ENCODE peak calls at places on chromosomes 16 and 17, in four cellular contexts. N is HepG2, P is Panc1, Z is K562. F is an unnamed sample.

GRCh38 chr17:42365136-42365535 is 23.1 kb downstream of the STAT3 start:
- DNase-seq in P (no peak), Z (peak), N (no peak), F (no peak)

GRCh38 chr17:49520386-49521087 is 25.4 kb downstream of the NGFR start:
- DNase-seq in N (no peak), Z (no peak), P (no peak), F (no peak)

GRCh38 chr17:17141860-17142552 is 64.1 kb downstream of the PLD6 start:
- DNase-seq in P (no peak), N (no peak), Z (peak), F (no peak)

GRCh38 chr16:84156342-84156784 is 11.3 kb downstream of the DNAAF1 start:
- DNase-seq in P (no peak), Z (no peak), N (no peak), F (no peak)

GRCh38 chr16:52309761-52310416 is 237.1 kb downstream of the TOX3 start:
- DNase-seq in N (no peak), Z (no peak), P (no peak), F (no peak)

GRCh38 chr17:51739245-51739886 is 419.1 kb downstream of the CA10 start:
- DNase-seq in Z (no peak), N (no peak), P (no peak), F (no peak)

GRCh38 chr16:51577621-51578303 is 426.7 kb upstream of the SALL1 start:
- DNase-seq in N (no peak), Z (no peak), P (no peak), F (no peak)

GRCh38 chr16:75305364-75306101 is 54.1 kb upstream of the BCAR1 start:
- DNase-seq in P (peak), N (peak), Z (peak), F (peak)

GRCh38 chr17:49132317-49132698 is 261 bp upstream of the B4GALNT2 start:
- DNase-seq in N (no peak), Z (no peak), P (no peak), F (no peak)

GRCh38 chr16:17225551-17225950 is 245.2 kb downstream of the XYLT1 start:
- DNase-seq in P (no peak), Z (no peak), N (no peak), F (no peak)

GRCh38 chr17:76493505-76494167 is 7.6 kb downstream of the RHBDF2 start:
- DNase-seq in N (no peak), P (no peak), Z (no peak), F (no peak)

GRCh38 chr17:77297693-77298666 is 157.2 kb downstream of the SEC14L1 start:
- DNase-seq in N (no peak), Z (no peak), P (no peak), F (no peak)

GRCh38 chr17:73932216-73932749 is 271.2 kb upstream of the RPL38 start:
- DNase-seq in P (no peak), Z (no peak), N (no peak), F (no peak)

GRCh38 chr17:1467898-1468492 is 12.0 kb upstream of the CRK start:
- DNase-seq in P (no peak), N (peak), Z (no peak), F (no peak)

GRCh38 chr16:351804-352520 is 561 bp downstream of the AXIN1 start:
- DNase-seq in N (no peak), Z (no peak), P (no peak), F (no peak)

GRCh38 chr17:75051941-75052340 is 4.9 kb downstream of the KCTD2 start:
- DNase-seq in P (no peak), N (no peak), Z (no peak), F (no peak)

GRCh38 chr16:30793508-30794069 is 6.6 kb upstream of the ZNF629 start:
- DNase-seq in N (no peak), Z (no peak), P (no peak), F (no peak)

GRCh38 chr16:57444711-57445110 is 2.5 kb downstream of the CIAPIN1 start:
- DNase-seq in N (no peak), Z (no peak), P (no peak), F (no peak)

GRCh38 chr16:85715169-85716015 is 26.6 kb upstream of the GINS2 start:
- DNase-seq in N (no peak), Z (no peak), P (no peak), F (no peak)

GRCh38 chr17:22569459-22570143 is 877.3 kb downstream of the KCNJ18 start:
- DNase-seq in N (no peak), Z (no peak), P (no peak), F (no peak)

GRCh38 chr16:66717112-66717675 is 20.7 kb upstream of the CMTM4 start:
- DNase-seq in N (peak), Z (peak), P (no peak), F (no peak)

GRCh38 chr17:1413281-1413791 is 13.3 kb upstream of the YWHAE start:
- DNase-seq in P (peak), N (peak), Z (peak), F (no peak)

GRCh38 chr17:4497101-4497824 is 1.4 kb upstream of the SPNS2 start:
- DNase-seq in N (no peak), P (no peak), Z (no peak), F (no peak)

DNA sequence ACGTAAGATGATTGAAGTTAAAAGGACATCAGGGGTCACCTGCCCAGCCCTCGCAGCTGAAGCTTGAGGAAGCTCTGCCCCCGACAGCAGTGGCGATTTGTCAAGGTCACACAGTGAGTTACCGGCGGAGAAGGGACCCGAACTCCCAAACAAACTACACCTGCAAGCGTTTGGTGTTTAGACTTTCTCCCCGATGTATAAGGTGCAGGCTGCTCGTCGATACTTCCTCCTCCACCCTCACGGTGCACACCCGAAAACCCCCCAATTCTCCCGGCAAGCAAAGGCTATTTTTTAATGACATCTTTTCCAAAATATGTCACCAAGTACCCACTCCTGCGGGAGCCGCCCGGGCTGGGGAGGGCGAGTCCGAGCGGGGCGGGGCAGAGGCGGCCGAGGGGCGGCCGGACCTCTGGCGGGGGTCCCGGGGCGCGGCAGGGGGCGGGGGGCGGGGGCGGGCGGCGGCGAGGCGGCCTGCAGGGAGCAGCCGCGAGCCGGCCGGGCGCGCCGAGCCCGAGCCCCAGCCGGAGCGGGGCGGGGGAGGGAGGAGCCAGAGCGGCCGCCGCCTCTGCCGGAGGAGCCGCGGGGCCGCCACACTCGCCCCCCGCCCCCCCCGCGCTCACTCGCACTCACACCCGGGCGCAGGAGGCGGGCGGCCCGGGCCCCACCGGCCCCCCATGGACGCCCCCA is at the start of gene THRA:
- DNase-seq in N (no peak), Z (peak), P (no peak), F (no peak)
- TF ChIP-seq TCF7L2 in N (no peak), Z (no peak), P (no peak), F (no peak)

GRCh38 chr17:78998311-78999055 is 11.1 kb downstream of the CANT1 start:
- DNase-seq in Z (no peak), N (no peak), P (no peak), F (no peak)

GRCh38 chr17:78997881-78998280 is 11.7 kb downstream of the CANT1 start:
- DNase-seq in Z (no peak), P (no peak), N (no peak), F (no peak)

GRCh38 chr17:78996781-78997201 is 12.8 kb downstream of the CANT1 start:
- DNase-seq in Z (no peak), P (no peak), N (no peak), F (no peak)

GRCh38 chr17:78995761-78996451 is 13.7 kb downstream of the CANT1 start:
- DNase-seq in Z (no peak), N (no peak), P (no peak), F (no peak)

GRCh38 chr17:78997231-78997741 is 12.3 kb downstream of the CANT1 start:
- DNase-seq in Z (no peak), P (no peak), N (no peak), F (no peak)
- TF ChIP-seq TCF7L2 in Z (no peak), P (no peak), N (no peak), F (no peak)

DNA sequence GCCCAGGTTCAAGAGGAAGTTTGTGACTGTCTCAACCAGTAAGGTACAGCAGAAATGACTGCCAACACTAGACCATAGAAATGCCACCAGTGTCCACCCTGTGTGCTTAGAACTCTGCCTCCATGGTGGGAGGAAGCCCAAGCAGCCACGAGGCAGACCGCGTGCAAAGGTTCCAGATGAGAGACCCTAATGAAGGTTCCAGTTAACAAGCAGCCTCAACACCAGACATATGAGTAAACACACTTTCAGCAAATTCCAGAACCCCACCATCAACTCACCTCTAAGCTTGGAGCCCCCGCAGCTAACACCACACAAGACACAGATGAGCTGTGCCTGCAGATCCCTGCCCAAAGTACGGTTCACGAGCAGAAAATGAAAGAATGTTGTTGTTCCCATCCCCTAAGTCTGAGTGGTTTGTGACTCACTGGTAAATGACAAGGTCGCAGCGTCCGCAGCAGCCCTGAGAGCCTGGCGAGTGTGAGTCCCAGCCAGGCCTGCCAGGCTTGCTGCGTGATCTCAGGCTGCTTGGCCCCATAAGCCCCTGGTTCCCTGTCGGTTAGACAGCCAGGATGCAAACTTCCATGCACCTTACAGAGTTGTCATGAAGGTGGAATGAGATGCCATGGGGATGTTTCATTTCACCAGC is 193.7 kb downstream of the C16orf95 start:
- DNase-seq in N (no peak), P (no peak), Z (no peak), F (no peak)
- TF ChIP-seq TCF7L2 in N (no peak), P (no peak), Z (no peak), F (no peak)

DNA sequence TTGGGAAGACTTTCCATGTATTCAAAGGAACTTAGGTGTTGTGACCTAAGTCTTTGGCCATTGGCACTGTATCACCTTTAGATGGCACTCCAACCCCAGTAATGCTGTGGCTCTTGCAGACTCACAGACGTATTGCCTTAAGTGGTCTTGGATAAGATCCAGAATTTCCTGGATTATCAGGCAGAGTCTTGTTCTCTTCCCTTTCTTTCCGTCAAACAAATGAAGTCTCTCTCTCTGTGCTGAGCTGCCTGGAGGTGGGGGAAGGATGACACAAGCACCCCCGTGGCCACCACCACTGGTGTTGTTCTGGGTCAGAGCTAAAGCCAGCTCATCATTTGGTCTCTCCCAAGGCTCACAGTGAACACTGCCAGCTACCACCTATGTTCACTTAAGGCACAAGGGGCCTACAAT is 789.9 kb upstream of the KIF2B start:
- DNase-seq in N (peak), Z (no peak), P (no peak), F (peak)
- TF ChIP-seq TCF7L2 in N (no peak), Z (no peak), P (no peak), F (no peak)

DNA sequence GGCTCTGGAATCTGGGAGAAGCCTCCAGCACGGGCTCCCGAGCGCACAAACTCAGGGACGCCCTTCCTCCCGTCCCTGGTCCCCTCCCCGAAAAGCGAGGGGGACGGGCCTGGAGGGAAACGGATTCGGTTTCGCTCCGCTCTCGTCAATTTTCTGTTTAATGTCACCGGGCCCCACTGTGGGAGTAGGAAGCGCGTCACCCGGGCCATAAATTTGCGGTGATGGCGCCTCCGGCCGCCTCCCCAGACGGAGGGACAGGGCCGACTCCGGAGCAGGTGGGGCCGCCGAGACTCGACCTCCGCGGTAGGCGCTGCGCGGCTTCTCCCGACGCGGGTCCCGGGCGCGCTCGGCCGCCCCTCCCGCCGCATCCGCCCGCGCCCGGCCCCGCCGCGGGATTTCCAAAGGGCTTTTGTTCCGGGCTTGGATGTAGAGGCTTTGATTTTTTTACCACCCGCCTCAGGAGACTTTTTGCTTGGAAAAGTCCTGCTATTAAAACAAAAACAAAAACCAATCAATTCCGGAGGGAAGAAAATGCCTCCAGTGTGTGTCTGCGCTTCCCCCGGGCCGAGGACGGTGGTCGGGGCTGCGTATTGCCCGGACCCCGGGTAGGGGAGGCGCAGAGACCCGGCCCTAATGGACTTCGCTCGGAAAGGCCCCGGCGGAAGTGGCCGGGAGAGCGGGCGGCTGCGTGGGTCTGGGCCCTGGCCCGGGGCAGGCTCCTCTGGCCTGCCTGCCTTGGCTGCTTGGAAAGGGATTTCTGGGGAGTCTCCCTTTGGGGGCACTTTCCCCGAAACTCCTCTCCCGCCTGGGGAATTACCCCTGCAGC is 7.8 kb upstream of the BAHCC1 start:
- DNase-seq in P (no peak), N (no peak), Z (peak), F (no peak)
- TF ChIP-seq TCF7L2 in P (peak), N (no peak), Z (no peak), F (peak)

GRCh38 chr17:61202564-61202963 is 197.1 kb upstream of the TBX2 start:
- DNase-seq in N (no peak), Z (no peak), P (no peak), F (no peak)
- TF ChIP-seq TCF7L2 in N (no peak), Z (no peak), P (no peak), F (no peak)

DNA sequence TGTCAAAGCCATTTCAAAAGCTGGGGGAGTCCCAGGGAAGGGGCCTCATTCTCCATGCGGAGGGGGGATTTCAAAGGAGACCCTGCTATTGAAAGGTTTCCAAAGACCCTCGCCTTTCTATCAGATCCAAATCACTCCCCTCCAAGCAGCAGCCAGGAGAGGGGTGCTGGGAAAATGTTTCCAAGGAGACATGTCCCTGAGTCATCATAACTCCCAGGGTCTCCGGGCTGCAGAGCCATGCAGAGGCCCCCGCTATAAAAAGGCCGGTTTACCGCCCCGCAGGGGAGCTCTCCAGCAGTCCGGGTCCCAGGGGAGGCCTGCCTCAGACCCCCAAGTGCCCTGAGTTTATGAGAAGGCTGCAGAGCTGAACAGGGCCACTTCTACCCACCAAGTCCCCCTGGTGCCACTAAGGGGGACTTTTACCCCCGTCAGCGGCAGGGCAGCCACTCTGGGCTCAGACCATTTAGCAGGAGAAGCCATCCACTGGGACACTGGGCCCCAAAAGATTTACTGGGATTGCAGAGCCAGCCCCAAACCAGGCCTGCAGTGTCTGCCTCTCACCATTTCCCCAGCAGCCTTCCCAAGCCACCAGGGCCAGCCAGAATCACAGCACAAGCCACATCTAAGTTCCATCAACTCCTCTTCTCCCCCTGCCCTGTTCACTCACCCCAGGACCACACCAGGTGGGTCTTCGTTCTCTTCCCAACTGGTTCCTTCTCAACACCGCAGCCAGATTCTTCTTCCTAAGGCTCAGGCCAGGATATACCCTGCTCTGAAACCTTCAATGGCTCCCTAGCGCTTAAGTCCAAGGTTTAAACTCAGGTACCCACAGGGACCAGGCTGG is 234.4 kb downstream of the ZNF423 start:
- DNase-seq in Z (no peak), P (no peak), N (no peak), F (no peak)
- TF ChIP-seq TCF7L2 in Z (no peak), P (no peak), N (no peak), F (no peak)

DNA sequence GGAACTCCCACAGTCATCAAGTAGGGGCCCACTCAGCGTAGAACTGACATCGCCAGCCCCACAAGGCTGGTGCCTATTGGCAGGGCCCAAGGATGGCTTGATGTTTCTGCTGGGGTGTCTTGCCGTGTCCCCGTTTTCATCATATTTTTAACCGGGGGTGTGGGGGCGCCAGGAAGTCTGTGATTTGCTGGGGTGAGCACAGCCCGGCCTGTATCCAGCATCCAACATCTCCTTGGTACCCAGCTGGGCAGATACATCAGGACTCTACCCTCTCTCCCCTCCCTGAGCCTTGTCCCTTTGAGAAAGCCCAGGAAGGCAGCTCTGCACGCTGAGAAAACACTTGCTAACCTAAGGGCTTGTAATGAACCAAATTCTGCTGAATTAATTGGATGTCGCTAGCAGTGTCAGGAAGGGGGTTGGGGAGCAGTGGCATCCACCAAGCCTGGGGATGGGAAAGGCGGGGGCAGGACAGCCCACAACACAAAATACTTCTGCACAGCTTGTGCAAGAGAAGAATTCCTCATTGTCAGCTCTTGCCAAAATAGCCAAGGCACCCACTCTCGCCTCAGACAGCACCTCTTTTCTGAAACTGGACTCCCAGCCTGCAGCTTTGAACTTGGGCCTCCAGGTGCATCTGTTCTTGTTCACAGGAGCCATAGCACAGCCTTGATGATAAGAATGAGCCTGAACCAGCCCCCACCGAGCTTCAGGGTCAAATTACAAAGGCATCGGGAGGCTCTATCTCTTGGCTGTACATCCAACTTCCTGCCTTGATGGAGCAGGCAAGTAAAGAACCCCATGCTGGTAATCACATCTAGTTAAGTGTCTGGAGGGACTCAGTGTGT is 63.7 kb upstream of the LYRM9 start:
- DNase-seq in Z (peak), P (no peak), N (no peak), F (no peak)
- TF ChIP-seq TCF7L2 in Z (no peak), P (no peak), N (no peak), F (peak)

DNA sequence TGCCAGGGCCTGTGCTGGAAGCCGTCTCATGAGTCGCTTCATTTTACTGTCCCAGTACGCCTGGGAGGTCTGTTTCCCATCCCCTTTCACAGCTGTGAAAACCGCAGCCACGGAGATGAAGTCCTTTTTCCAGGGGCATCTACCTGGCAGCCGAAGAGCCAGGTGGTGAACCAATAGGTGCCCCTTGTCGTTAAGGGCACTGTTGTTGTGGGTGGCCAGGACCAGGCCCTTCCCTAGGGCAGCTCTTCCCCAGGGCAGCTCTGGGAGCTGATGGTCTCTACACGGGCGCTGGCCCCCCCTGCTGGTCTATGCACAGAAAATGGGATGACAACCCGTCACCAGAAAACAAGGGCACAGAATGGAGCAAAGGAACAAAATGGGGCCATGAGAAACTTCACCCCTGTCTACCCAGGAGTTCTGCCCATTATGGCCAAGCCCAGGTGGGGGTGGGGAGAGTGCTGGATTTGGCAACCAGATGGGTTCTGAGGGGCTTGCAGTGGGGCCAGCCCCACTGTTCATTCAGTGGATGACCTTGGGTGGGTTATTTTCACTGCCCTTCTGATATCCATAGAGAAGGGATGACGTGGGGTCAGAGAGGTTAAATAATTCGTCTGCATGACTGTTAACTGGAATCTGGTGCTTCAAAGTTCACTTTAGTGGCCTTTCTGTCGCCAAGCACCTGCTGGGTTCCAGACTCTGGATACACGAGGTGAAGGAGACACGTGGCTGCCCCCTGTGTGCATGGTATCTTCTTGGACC is 11.5 kb downstream of the RMI2 start:
- DNase-seq in P (no peak), Z (peak), N (peak), F (no peak)
- TF ChIP-seq TCF7L2 in P (no peak), Z (no peak), N (no peak), F (no peak)

F was measured in HCT116.